ENCODE peak calls at places on chromosome 20, in six cellular contexts. J is HepG2, T is HCT116, E is K562, Z is H1, D is GM12878. Y is an unnamed sample.

GRCh38 chr20:5364136-5364821 is 47.5 kb upstream of the PROKR2 start:
- DNase-seq in J (no peak), T (no peak), E (no peak), Z (no peak), D (no peak), Y (no peak)

GRCh38 chr20:36919715-36920333 is 31.7 kb downstream of the SAMHD1 start:
- DNase-seq in J (peak; percentile 73), T (peak; percentile 49), E (peak; percentile 56), Z (no peak), D (peak; percentile 13), Y (peak; percentile 40)

GRCh38 chr20:16004108-16004854 is 569.0 kb downstream of the KIF16B start:
- DNase-seq in J (no peak), T (no peak), E (no peak), Z (no peak), D (no peak), Y (no peak)

GRCh38 chr20:21096321-21097043 is 9.7 kb downstream of the LINC00237 start:
- DNase-seq in J (peak; percentile 73), T (peak; percentile 68), E (peak; percentile 13), Z (no peak), D (peak; percentile 17), Y (no peak)

GRCh38 chr20:9736373-9736772 is 102.5 kb downstream of the PAK5 start:
- DNase-seq in J (no peak), T (no peak), E (no peak), Z (no peak), D (no peak), Y (no peak)

GRCh38 chr20:14142171-14142570 is 146.9 kb downstream of the MACROD2 start:
- DNase-seq in J (peak; percentile 47), T (peak; percentile 29), E (no peak), Z (peak; percentile 58), D (peak; percentile 2), Y (peak; percentile 56)

GRCh38 chr20:48128436-48128835 is 343.2 kb upstream of the SULF2 start:
- DNase-seq in J (no peak), T (no peak), E (no peak), Z (no peak), D (no peak), Y (no peak)

GRCh38 chr20:11995750-11996567 is 78.3 kb downstream of the BTBD3 start:
- DNase-seq in J (no peak), T (no peak), E (no peak), Z (no peak), D (no peak), Y (no peak)

GRCh38 chr20:48676125-48676524 is 151.7 kb downstream of the PREX1 start:
- DNase-seq in J (no peak), T (no peak), E (no peak), Z (no peak), D (no peak), Y (no peak)

GRCh38 chr20:1774479-1774878 is 116.9 kb upstream of the SIRPG start:
- DNase-seq in J (no peak), T (no peak), E (no peak), Z (no peak), D (no peak), Y (no peak)

GRCh38 chr20:37498066-37498702 is 22.9 kb upstream of the NNAT start:
- DNase-seq in J (no peak), T (no peak), E (no peak), Z (no peak), D (no peak), Y (no peak)

GRCh38 chr20:19642861-19643260 is 115.2 kb upstream of the RIN2 start:
- DNase-seq in J (no peak), T (no peak), E (no peak), Z (no peak), D (no peak), Y (no peak)

GRCh38 chr20:46255440-46256104 is 52.7 kb downstream of the CDH22 start:
- DNase-seq in J (peak; percentile 64), T (peak; percentile 69), E (peak; percentile 45), Z (no peak), D (no peak), Y (no peak)

GRCh38 chr20:45049904-45050471 is 50.9 kb downstream of the KCNS1 start:
- DNase-seq in J (no peak), T (no peak), E (no peak), Z (no peak), D (no peak), Y (no peak)

GRCh38 chr20:57089701-57090144 is 176.7 kb downstream of the BMP7 start:
- DNase-seq in J (peak; percentile 63), T (peak; percentile 34), E (peak; percentile 79), Z (peak; percentile 97), D (no peak), Y (peak; percentile 48)

GRCh38 chr20:21361266-21361665 is 36.1 kb downstream of the NKX2-4 start:
- DNase-seq in J (no peak), T (no peak), E (no peak), Z (no peak), D (no peak), Y (no peak)

GRCh38 chr20:57618091-57618765 is 2.0 kb downstream of the ZBP1 start:
- DNase-seq in J (no peak), T (peak; percentile 57), E (no peak), Z (peak; percentile 31), D (no peak), Y (no peak)

GRCh38 chr20:9408422-9409300 is 105.7 kb upstream of the LAMP5 start:
- DNase-seq in J (no peak), T (no peak), E (no peak), Z (no peak), D (no peak), Y (no peak)

GRCh38 chr20:46330831-46331371 is 22.6 kb upstream of the CDH22 start:
- DNase-seq in J (no peak), T (no peak), E (no peak), Z (no peak), D (no peak), Y (no peak)

GRCh38 chr20:21901470-21902275 is 196.2 kb downstream of the PAX1 start:
- DNase-seq in J (no peak), T (no peak), E (no peak), Z (no peak), D (no peak), Y (no peak)

GRCh38 chr20:23050847-23051627 is 1.6 kb upstream of the THBD start:
- DNase-seq in J (no peak), T (peak; percentile 42), E (peak; percentile 61), Z (peak; percentile 98), D (no peak), Y (peak; percentile 78)

GRCh38 chr20:46011631-46012482 is 3.1 kb downstream of the MMP9 start:
- DNase-seq in J (peak; percentile 46), T (peak; percentile 71), E (peak; percentile 90), Z (peak; percentile 100), D (no peak), Y (no peak)

GRCh38 chr20:9609892-9610502 is 95.6 kb downstream of the LAMP5 start:
- DNase-seq in J (peak; percentile 65), T (peak; percentile 59), E (peak; percentile 36), Z (peak; percentile 73), D (peak; percentile 61), Y (peak; percentile 71)

GRCh38 chr20:46562373-46563169 is 12.1 kb upstream of the OCSTAMP start:
- DNase-seq in J (peak; percentile 87), T (peak; percentile 47), E (peak; percentile 88), Z (peak; percentile 90), D (no peak), Y (no peak)

DNA sequence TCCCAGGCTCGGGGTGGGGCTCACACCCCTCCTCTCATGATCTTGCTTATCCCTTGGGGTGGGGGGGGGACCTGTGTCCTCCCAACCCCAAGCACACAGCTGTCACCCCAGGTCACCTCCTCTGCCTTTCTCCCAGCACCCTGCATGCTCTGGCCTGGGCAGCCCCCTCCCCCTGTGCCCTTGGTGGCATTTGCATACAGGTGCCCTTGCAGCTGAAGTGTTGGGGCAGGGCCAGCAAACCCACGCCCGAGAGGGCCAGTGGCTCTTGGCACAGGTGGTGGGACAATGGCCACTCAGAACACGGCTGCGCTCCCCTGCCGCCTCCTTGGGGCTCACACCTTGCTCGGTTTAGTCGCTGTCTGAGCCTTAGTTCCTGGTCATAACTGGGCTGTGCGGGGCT is 11.3 kb upstream of the MYT1 start:
- DNase-seq in J (no peak), T (no peak), E (no peak), Z (no peak), D (no peak), Y (no peak)
- TF ChIP-seq ZNF274 in J (no peak), T (no peak), E (no peak), Z (no peak), D (no peak), Y (no peak)

GRCh38 chr20:32562495-32562911 is 22.6 kb downstream of the NOL4L start:
- DNase-seq in J (peak; percentile 47), T (no peak), E (no peak), Z (peak; percentile 75), D (no peak), Y (no peak)
- TF ChIP-seq YY1 in J (no peak), T (no peak), E (no peak), Z (no peak), D (no peak), Y (no peak)

GRCh38 chr20:17807670-17808069 is 107.9 kb downstream of the BANF2 start:
- DNase-seq in J (peak; percentile 58), T (no peak), E (no peak), Z (no peak), D (no peak), Y (no peak)
- H3K9ac ChIP-seq in J (no peak overlapping the region), T (no peak overlapping the region), E (no peak overlapping the region), Z (no peak overlapping the region), D (no peak overlapping the region), Y (no peak overlapping the region)

GRCh38 chr20:703010-703409 is 27.4 kb upstream of the SCRT2 start:
- DNase-seq in J (no peak), T (no peak), E (no peak), Z (no peak), D (no peak), Y (no peak)
- TF ChIP-seq ZNF274 in J (no peak), T (no peak), E (no peak), Z (no peak), D (no peak), Y (no peak)

GRCh38 chr20:62879275-62880146 is 17.9 kb upstream of the TCFL5 start:
- DNase-seq in J (no peak), T (no peak), E (no peak), Z (peak; percentile 76), D (no peak), Y (no peak)

GRCh38 chr20:62880935-62881661 is 19.5 kb upstream of the TCFL5 start:
- DNase-seq in J (no peak), T (no peak), E (no peak), Z (no peak), D (no peak), Y (no peak)

GRCh38 chr20:62880147-62880934 is 18.7 kb upstream of the TCFL5 start:
- DNase-seq in J (no peak), T (no peak), E (no peak), Z (no peak), D (no peak), Y (no peak)

GRCh38 chr20:62882426-62882825 is 20.8 kb upstream of the TCFL5 start:
- DNase-seq in J (no peak), T (no peak), E (no peak), Z (no peak), D (no peak), Y (no peak)

GRCh38 chr20:62881662-62882395 is 20.2 kb upstream of the TCFL5 start:
- DNase-seq in J (no peak), T (no peak), E (no peak), Z (no peak), D (no peak), Y (no peak)
- TF ChIP-seq YY1 in J (no peak), T (no peak), E (no peak), Z (no peak), D (no peak), Y (no peak)